ENCODE peak calls at places on chromosomes 7 and 10, in nine cellular contexts. U, I, S, G, B, M, H, V and C are unnamed samples.

GRCh38 chr10:108301002-108301401 is 1136.5 kb upstream of the SORCS1 start:
- DNase-seq in U (no peak), I (no peak), S (no peak), G (no peak), B (no peak), M (no peak), H (no peak), V (no peak), C (no peak)

GRCh38 chr7:135763261-135763660 is 14.6 kb upstream of the FAM180A start:
- DNase-seq in U (no peak), I (no peak), S (no peak), G (no peak), B (no peak), M (no peak), H (no peak), V (peak), C (no peak)

GRCh38 chr7:157568785-157569584 is 232.2 kb downstream of the DNAJB6 start:
- DNase-seq in U (no peak), I (no peak), S (peak), G (peak), B (no peak), M (peak), H (no peak), V (peak), C (peak)

GRCh38 chr10:4372601-4373000 is 453.4 kb upstream of the AKR1E2 start:
- DNase-seq in U (no peak), I (peak), S (peak), G (no peak), B (no peak), M (no peak), H (no peak), V (peak), C (peak)

GRCh38 chr7:157662110-157662791 is 325.4 kb downstream of the DNAJB6 start:
- DNase-seq in U (no peak), I (no peak), S (no peak), G (no peak), B (no peak), M (no peak), H (no peak), V (no peak), C (no peak)

GRCh38 chr10:100490531-100490930 is 27.7 kb downstream of the WNT8B start:
- DNase-seq in U (no peak), I (no peak), S (no peak), G (no peak), B (no peak), M (no peak), H (no peak), V (no peak), C (no peak)

GRCh38 chr10:69732826-69733150 is 68.9 kb upstream of the COL13A1 start:
- DNase-seq in U (no peak), I (no peak), S (no peak), G (no peak), B (no peak), M (no peak), H (no peak), V (no peak), C (no peak)

GRCh38 chr7:100983451-100984187 is 14.3 kb downstream of the MUC12 start:
- DNase-seq in U (no peak), I (no peak), S (peak), G (no peak), B (peak), M (no peak), H (no peak), V (peak), C (no peak)

GRCh38 chr10:63438506-63439498 is 27.0 kb downstream of the JMJD1C start:
- DNase-seq in U (peak), I (no peak), S (peak), G (no peak), B (no peak), M (no peak), H (no peak), V (no peak), C (no peak)

GRCh38 chr7:100544949-100545635 is 6.1 kb downstream of the AGFG2 start:
- DNase-seq in U (no peak), I (no peak), S (peak), G (no peak), B (no peak), M (no peak), H (no peak), V (peak), C (no peak)

GRCh38 chr10:92027141-92027540 is 103.6 kb downstream of the BTAF1 start:
- DNase-seq in U (no peak), I (no peak), S (no peak), G (no peak), B (no peak), M (no peak), H (no peak), V (no peak), C (no peak)

GRCh38 chr10:121096617-121097431 is 245.7 kb downstream of the WDR11 start:
- DNase-seq in U (peak), I (peak), S (peak), G (no peak), B (no peak), M (no peak), H (no peak), V (no peak), C (no peak)

GRCh38 chr7:28708033-28708451 is 250.1 kb downstream of the TRIL start:
- DNase-seq in U (peak), I (no peak), S (no peak), G (no peak), B (no peak), M (no peak), H (no peak), V (peak), C (peak)

GRCh38 chr7:120989571-120990220 is 1.2 kb downstream of the CPED1 start:
- DNase-seq in U (no peak), I (no peak), S (peak), G (no peak), B (no peak), M (peak), H (no peak), V (peak), C (peak)

GRCh38 chr10:94370501-94370900 is 7.8 kb upstream of the NOC3L start:
- DNase-seq in U (no peak), I (peak), S (no peak), G (no peak), B (no peak), M (no peak), H (no peak), V (no peak), C (no peak)

GRCh38 chr10:98646998-98647917 is 200.5 kb upstream of the HPS1 start:
- DNase-seq in U (peak), I (no peak), S (no peak), G (no peak), B (no peak), M (peak), H (no peak), V (no peak), C (peak)

GRCh38 chr10:121539757-121540156 is 58.5 kb downstream of the FGFR2 start:
- DNase-seq in U (no peak), I (no peak), S (no peak), G (no peak), B (no peak), M (no peak), H (no peak), V (no peak), C (no peak)

GRCh38 chr10:91632671-91633550 is at the start of gene PPP1R3C:
- DNase-seq in U (no peak), I (peak), S (peak), G (no peak), B (peak), M (peak), H (peak), V (peak), C (peak)

GRCh38 chr7:39421251-39421650 is 145.0 kb upstream of the YAE1 start:
- DNase-seq in U (no peak), I (no peak), S (no peak), G (no peak), B (no peak), M (no peak), H (no peak), V (peak), C (no peak)

GRCh38 chr7:42197391-42197790 is 39.6 kb downstream of the GLI3 start:
- DNase-seq in U (no peak), I (no peak), S (peak), G (no peak), B (no peak), M (no peak), H (no peak), V (no peak), C (peak)

GRCh38 chr10:62640386-62640785 is 164.1 kb upstream of the ADO start:
- DNase-seq in U (no peak), I (peak), S (peak), G (no peak), B (no peak), M (no peak), H (no peak), V (peak), C (no peak)

GRCh38 chr7:154929006-154929726 is 73.8 kb downstream of the PAXIP1 start:
- DNase-seq in U (no peak), I (no peak), S (no peak), G (no peak), B (no peak), M (no peak), H (no peak), V (no peak), C (no peak)

GRCh38 chr7:128304212-128304611 is 39.5 kb downstream of the RBM28 start:
- DNase-seq in U (no peak), I (peak), S (no peak), G (no peak), B (no peak), M (no peak), H (no peak), V (no peak), C (no peak)

GRCh38 chr10:100186813-100187212 is 984 bp upstream of the ERLIN1 start:
- DNase-seq in U (peak), I (peak), S (no peak), G (no peak), B (peak), M (no peak), H (no peak), V (peak), C (peak)

GRCh38 chr10:28331821-28332220 is 29.0 kb upstream of the MPP7 start:
- DNase-seq in U (no peak), I (no peak), S (peak), G (no peak), B (no peak), M (no peak), H (no peak), V (peak), C (no peak)

GRCh38 chr10:127894146-127894545 is 1.4 kb upstream of the CLRN3 start:
- DNase-seq in U (no peak), I (no peak), S (no peak), G (no peak), B (no peak), M (no peak), H (no peak), V (no peak), C (no peak)

GRCh38 chr10:4848341-4849041 is 22.5 kb downstream of the AKR1E2 start:
- DNase-seq in U (no peak), I (no peak), S (no peak), G (no peak), B (peak), M (no peak), H (no peak), V (peak), C (no peak)

GRCh38 chr7:72092769-72093168 is 319.4 kb downstream of the CALN1 start:
- DNase-seq in U (no peak), I (no peak), S (no peak), G (no peak), B (no peak), M (no peak), H (no peak), V (no peak), C (no peak)

GRCh38 chr10:132183046-132183445 is 3.7 kb upstream of the DPYSL4 start:
- DNase-seq in U (no peak), I (no peak), S (no peak), G (no peak), B (no peak), M (no peak), H (no peak), V (no peak), C (no peak)

GRCh38 chr7:87599336-87599735 is 1.3 kb downstream of the ABCB1 start:
- DNase-seq in U (no peak), I (no peak), S (no peak), G (no peak), B (no peak), M (peak), H (no peak), V (no peak), C (no peak)